ENCODE peak calls at places on chromosomes 5 and 9, in seven cellular contexts. One of them, this sample, is unnamed. For H3K36me3, the result is how much of the 10 kb centered on the place peaks cover.

GRCh38 chr5:36495638-36496010 is 110.8 kb upstream of the SLC1A3 start:
- DNase-seq in mesenchymal stem cell: no peak
- DNase-seq in MM.1S: no peak
- DNase-seq in astrocyte: no peak
- DNase-seq in fibroblast of lung: no peak
- DNase-seq in endodermal cell: no peak
- DNase-seq in IMR-90: no peak
- DNase-seq in this sample: no peak

GRCh38 chr9:116844621-116845020 is 157.5 kb downstream of the TRIM32 start:
- DNase-seq in endodermal cell: no peak
- DNase-seq in IMR-90: no peak
- DNase-seq in fibroblast of lung: no peak
- DNase-seq in mesenchymal stem cell: no peak
- DNase-seq in astrocyte: no peak
- DNase-seq in MM.1S: no peak
- DNase-seq in this sample: no peak

GRCh38 chr5:178642351-178642909 is 15.6 kb upstream of the CLK4 start:
- DNase-seq in MM.1S: no peak
- DNase-seq in astrocyte: peak
- DNase-seq in mesenchymal stem cell: peak
- DNase-seq in fibroblast of lung: peak
- DNase-seq in endodermal cell: no peak
- DNase-seq in IMR-90: peak
- DNase-seq in this sample: peak

GRCh38 chr5:168889039-168889438 is 309.9 kb upstream of the PANK3 start:
- DNase-seq in fibroblast of lung: no peak
- DNase-seq in IMR-90: no peak
- DNase-seq in MM.1S: no peak
- DNase-seq in astrocyte: no peak
- DNase-seq in endodermal cell: no peak
- DNase-seq in mesenchymal stem cell: no peak
- DNase-seq in this sample: no peak

GRCh38 chr5:77632526-77633268 is 5.8 kb downstream of the OTP start:
- DNase-seq in IMR-90: no peak
- DNase-seq in astrocyte: no peak
- DNase-seq in mesenchymal stem cell: no peak
- DNase-seq in endodermal cell: peak
- DNase-seq in fibroblast of lung: no peak
- DNase-seq in MM.1S: no peak
- DNase-seq in this sample: no peak

GRCh38 chr9:69527454-69527853 is 144.7 kb downstream of the APBA1 start:
- DNase-seq in fibroblast of lung: no peak
- DNase-seq in endodermal cell: no peak
- DNase-seq in MM.1S: no peak
- DNase-seq in mesenchymal stem cell: no peak
- DNase-seq in astrocyte: no peak
- DNase-seq in IMR-90: no peak
- DNase-seq in this sample: no peak

GRCh38 chr9:126794441-126794840 is 10.4 kb upstream of the ZBTB43 start:
- DNase-seq in MM.1S: no peak
- DNase-seq in mesenchymal stem cell: no peak
- DNase-seq in endodermal cell: no peak
- DNase-seq in IMR-90: no peak
- DNase-seq in fibroblast of lung: no peak
- DNase-seq in astrocyte: no peak
- DNase-seq in this sample: no peak

GRCh38 chr9:124684140-124684539 is 87.0 kb downstream of the NR6A1 start:
- DNase-seq in fibroblast of lung: no peak
- DNase-seq in endodermal cell: no peak
- DNase-seq in MM.1S: no peak
- DNase-seq in astrocyte: no peak
- DNase-seq in mesenchymal stem cell: no peak
- DNase-seq in IMR-90: no peak
- DNase-seq in this sample: no peak

GRCh38 chr9:20224756-20225155 is 397.5 kb downstream of the MLLT3 start:
- DNase-seq in IMR-90: no peak
- DNase-seq in mesenchymal stem cell: no peak
- DNase-seq in MM.1S: no peak
- DNase-seq in astrocyte: no peak
- DNase-seq in fibroblast of lung: peak
- DNase-seq in endodermal cell: no peak
- DNase-seq in this sample: no peak

GRCh38 chr5:90055831-90056328 is 353.7 kb downstream of the CETN3 start:
- DNase-seq in fibroblast of lung: peak
- DNase-seq in endodermal cell: peak
- DNase-seq in astrocyte: peak
- DNase-seq in MM.1S: no peak
- DNase-seq in mesenchymal stem cell: peak
- DNase-seq in IMR-90: peak
- DNase-seq in this sample: peak

GRCh38 chr5:68187268-68188055 is 28.1 kb upstream of the PIK3R1 start:
- DNase-seq in endodermal cell: peak
- DNase-seq in IMR-90: peak
- DNase-seq in MM.1S: no peak
- DNase-seq in mesenchymal stem cell: peak
- DNase-seq in fibroblast of lung: peak
- DNase-seq in astrocyte: peak
- DNase-seq in this sample: no peak

GRCh38 chr5:133655966-133656365 is 43.6 kb upstream of the FSTL4 start:
- DNase-seq in astrocyte: no peak
- DNase-seq in fibroblast of lung: no peak
- DNase-seq in MM.1S: no peak
- DNase-seq in endodermal cell: no peak
- DNase-seq in mesenchymal stem cell: no peak
- DNase-seq in IMR-90: no peak
- DNase-seq in this sample: no peak

GRCh38 chr5:39236718-39237117 is 17.4 kb upstream of the FYB1 start:
- DNase-seq in fibroblast of lung: no peak
- DNase-seq in MM.1S: no peak
- DNase-seq in endodermal cell: no peak
- DNase-seq in mesenchymal stem cell: no peak
- DNase-seq in astrocyte: no peak
- DNase-seq in IMR-90: no peak
- DNase-seq in this sample: no peak

GRCh38 chr5:39233783-39234182 is 14.4 kb upstream of the FYB1 start:
- DNase-seq in endodermal cell: no peak
- DNase-seq in astrocyte: no peak
- DNase-seq in fibroblast of lung: no peak
- DNase-seq in IMR-90: no peak
- DNase-seq in mesenchymal stem cell: peak
- DNase-seq in MM.1S: no peak
- DNase-seq in this sample: no peak

GRCh38 chr5:39240750-39241149 is 21.4 kb upstream of the FYB1 start:
- DNase-seq in endodermal cell: no peak
- DNase-seq in fibroblast of lung: no peak
- DNase-seq in MM.1S: no peak
- DNase-seq in astrocyte: no peak
- DNase-seq in IMR-90: no peak
- DNase-seq in mesenchymal stem cell: no peak
- DNase-seq in this sample: no peak

GRCh38 chr5:39235648-39236047 is 16.3 kb upstream of the FYB1 start:
- DNase-seq in mesenchymal stem cell: no peak
- DNase-seq in fibroblast of lung: no peak
- DNase-seq in IMR-90: no peak
- DNase-seq in endodermal cell: no peak
- DNase-seq in MM.1S: no peak
- DNase-seq in astrocyte: no peak
- DNase-seq in this sample: no peak

GRCh38 chr5:39238366-39239105 is 19.2 kb upstream of the FYB1 start:
- DNase-seq in astrocyte: no peak
- DNase-seq in mesenchymal stem cell: no peak
- DNase-seq in fibroblast of lung: no peak
- DNase-seq in IMR-90: no peak
- DNase-seq in MM.1S: no peak
- DNase-seq in endodermal cell: no peak
- DNase-seq in this sample: no peak
- H3K4me3 ChIP-seq in astrocyte: no peak
- H3K4me3 ChIP-seq in mesenchymal stem cell: no peak
- H3K4me3 ChIP-seq in fibroblast of lung: no peak
- H3K4me3 ChIP-seq in IMR-90: no peak
- H3K4me3 ChIP-seq in MM.1S: no peak
- H3K4me3 ChIP-seq in endodermal cell: no peak
- H3K4me3 ChIP-seq in this sample: no peak

DNA sequence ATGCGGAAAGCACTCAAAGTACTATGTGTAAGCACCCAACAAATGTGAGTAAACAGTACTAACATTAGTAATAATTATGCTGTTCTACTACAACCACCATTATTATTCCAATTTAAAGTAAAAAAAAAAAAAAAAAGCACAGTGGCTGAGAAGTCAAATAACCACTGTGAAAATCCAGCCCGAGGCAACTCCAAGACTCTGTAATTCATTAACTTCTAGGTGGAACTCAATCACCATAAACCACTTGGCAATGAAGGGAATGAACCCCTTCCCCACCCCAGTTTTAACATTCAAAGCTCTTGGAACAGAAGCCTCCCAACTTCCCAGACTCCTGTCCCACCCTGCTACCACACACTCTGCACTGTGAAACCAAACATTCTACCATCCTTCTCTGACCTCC is 31.5 kb downstream of the PRELID2 start:
- DNase-seq in endodermal cell: no peak
- DNase-seq in astrocyte: no peak
- DNase-seq in MM.1S: no peak
- DNase-seq in mesenchymal stem cell: no peak
- DNase-seq in IMR-90: no peak
- DNase-seq in fibroblast of lung: no peak
- DNase-seq in this sample: no peak
- H3K36me3 ChIP-seq in endodermal cell: under half
- H3K36me3 ChIP-seq in astrocyte: under half
- H3K36me3 ChIP-seq in MM.1S: under half
- H3K36me3 ChIP-seq in mesenchymal stem cell: under half
- H3K36me3 ChIP-seq in IMR-90: under half
- H3K36me3 ChIP-seq in fibroblast of lung: under half
- H3K36me3 ChIP-seq in this sample: under half

DNA sequence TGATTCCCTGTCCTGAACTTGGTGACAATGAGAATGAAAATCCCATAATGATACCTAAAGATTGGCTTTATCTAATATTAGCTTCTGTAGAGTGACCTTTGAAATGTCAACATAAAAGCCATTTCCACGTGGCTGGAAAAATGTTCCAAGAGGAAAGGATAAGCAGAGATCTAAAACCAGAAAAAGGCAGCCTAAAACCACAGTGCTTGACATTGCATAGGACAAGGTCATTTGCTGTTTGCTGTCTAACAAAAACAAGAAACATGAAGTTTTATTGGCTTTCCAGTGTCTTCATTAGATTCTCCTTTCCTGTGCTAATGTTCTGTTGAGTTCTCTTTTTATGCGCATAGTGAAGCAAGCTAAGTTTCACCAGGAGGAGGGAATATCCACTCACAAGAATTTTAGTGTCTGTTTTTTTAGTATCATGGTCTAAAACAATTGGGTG is 44.6 kb downstream of the CPEB4 start:
- DNase-seq in fibroblast of lung: no peak
- DNase-seq in endodermal cell: no peak
- DNase-seq in MM.1S: no peak
- DNase-seq in IMR-90: no peak
- DNase-seq in mesenchymal stem cell: peak
- DNase-seq in astrocyte: no peak
- DNase-seq in this sample: no peak
- H3K9ac ChIP-seq in fibroblast of lung: no peak
- H3K9ac ChIP-seq in endodermal cell: no peak
- H3K9ac ChIP-seq in MM.1S: no peak
- H3K9ac ChIP-seq in IMR-90: no peak
- H3K9ac ChIP-seq in mesenchymal stem cell: no peak
- H3K9ac ChIP-seq in astrocyte: no peak
- H3K9ac ChIP-seq in this sample: no peak

DNA sequence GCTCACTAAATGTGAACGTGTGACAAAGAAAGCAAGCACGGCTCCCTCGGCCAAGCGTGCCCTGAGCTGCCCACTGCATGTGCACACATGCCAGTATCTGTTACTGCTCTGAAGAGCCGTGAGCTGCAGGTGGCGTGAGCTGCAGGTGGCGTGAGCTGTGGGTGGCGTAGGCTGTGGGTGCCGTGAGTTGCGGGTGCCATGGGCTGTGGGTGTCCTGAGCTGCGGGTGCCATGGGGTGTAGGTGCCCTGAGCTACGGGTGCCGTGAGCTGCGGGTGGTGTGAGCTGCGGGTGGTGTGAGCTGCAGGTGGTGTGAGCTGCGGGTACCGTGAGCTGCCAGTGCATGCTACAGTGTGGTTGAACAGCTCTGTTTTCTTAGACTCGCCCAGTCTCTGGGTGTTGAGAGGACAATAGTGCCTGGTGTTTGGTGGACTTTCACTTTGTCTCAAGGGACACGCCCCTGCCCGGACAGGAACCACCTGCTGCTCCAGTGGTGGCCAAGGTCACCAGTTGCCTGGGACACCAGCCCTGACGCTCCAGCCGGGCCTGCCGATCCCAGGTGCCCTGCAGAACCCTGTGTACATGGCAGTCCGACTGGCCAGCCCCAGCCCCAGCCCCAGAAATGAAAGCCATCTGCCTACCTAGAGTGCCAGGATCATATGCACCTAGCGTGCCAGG is 6.7 kb downstream of the CCDC187 start:
- DNase-seq in mesenchymal stem cell: no peak
- DNase-seq in astrocyte: no peak
- DNase-seq in endodermal cell: no peak
- DNase-seq in MM.1S: peak
- DNase-seq in fibroblast of lung: no peak
- DNase-seq in IMR-90: no peak
- DNase-seq in this sample: no peak
- H3K4me3 ChIP-seq in mesenchymal stem cell: no peak
- H3K4me3 ChIP-seq in astrocyte: no peak
- H3K4me3 ChIP-seq in endodermal cell: no peak
- H3K4me3 ChIP-seq in MM.1S: peak
- H3K4me3 ChIP-seq in fibroblast of lung: no peak
- H3K4me3 ChIP-seq in IMR-90: no peak
- H3K4me3 ChIP-seq in this sample: no peak

GRCh38 chr9:89352451-89352850 is 34.2 kb downstream of the SECISBP2 start:
- DNase-seq in mesenchymal stem cell: no peak
- DNase-seq in endodermal cell: no peak
- DNase-seq in fibroblast of lung: no peak
- DNase-seq in IMR-90: no peak
- DNase-seq in MM.1S: peak
- DNase-seq in astrocyte: no peak
- DNase-seq in this sample: no peak
- H3K36me3 ChIP-seq in mesenchymal stem cell: half or more
- H3K36me3 ChIP-seq in endodermal cell: half or more
- H3K36me3 ChIP-seq in fibroblast of lung: under half
- H3K36me3 ChIP-seq in IMR-90: half or more
- H3K36me3 ChIP-seq in MM.1S: under half
- H3K36me3 ChIP-seq in astrocyte: half or more
- H3K36me3 ChIP-seq in this sample: half or more

GRCh38 chr5:111126896-111127295 is 34.7 kb downstream of the WDR36 start:
- DNase-seq in fibroblast of lung: no peak
- DNase-seq in endodermal cell: no peak
- DNase-seq in MM.1S: no peak
- DNase-seq in astrocyte: no peak
- DNase-seq in IMR-90: no peak
- DNase-seq in mesenchymal stem cell: no peak
- DNase-seq in this sample: no peak
- H3K9ac ChIP-seq in fibroblast of lung: no peak
- H3K9ac ChIP-seq in endodermal cell: no peak
- H3K9ac ChIP-seq in MM.1S: no peak
- H3K9ac ChIP-seq in astrocyte: no peak
- H3K9ac ChIP-seq in IMR-90: no peak
- H3K9ac ChIP-seq in mesenchymal stem cell: no peak
- H3K9ac ChIP-seq in this sample: no peak

GRCh38 chr5:141640051-141640415 is 3.2 kb downstream of the RELL2 start:
- DNase-seq in MM.1S: no peak
- DNase-seq in IMR-90: no peak
- DNase-seq in fibroblast of lung: no peak
- DNase-seq in endodermal cell: no peak
- DNase-seq in mesenchymal stem cell: no peak
- DNase-seq in astrocyte: no peak
- DNase-seq in this sample: no peak
- H3K4me3 ChIP-seq in MM.1S: no peak
- H3K4me3 ChIP-seq in IMR-90: no peak
- H3K4me3 ChIP-seq in fibroblast of lung: no peak
- H3K4me3 ChIP-seq in endodermal cell: no peak
- H3K4me3 ChIP-seq in mesenchymal stem cell: no peak
- H3K4me3 ChIP-seq in astrocyte: no peak
- H3K4me3 ChIP-seq in this sample: no peak

This sample was measured in adipocyte.